ENCODE peak calls at places on chromosomes 4 and X, in six cellular contexts. D is A549, M is gastrocnemius medialis, K is endothelial cell of umbilical vein, Q is spleen, C is ovary. L is an unnamed sample.

GRCh38 chr4:139184129-139184528 is 7.1 kb upstream of the ELF2 start:
- DNase-seq in C (no peak), Q (no peak), K (peak), M (no peak), D (no peak), L (no peak)

GRCh38 chr4:27910227-27910626 is 1049.6 kb downstream of the STIM2 start:
- DNase-seq in D (no peak), M (no peak), Q (no peak), K (no peak), C (no peak), L (no peak)

GRCh38 chr4:86950835-86951525 is 16.2 kb downstream of the AFF1 start:
- DNase-seq in K (no peak), D (no peak), M (no peak), Q (no peak), C (no peak), L (no peak)

GRCh38 chr4:53779025-53779424 is 187.7 kb upstream of the LNX1 start:
- DNase-seq in K (no peak), Q (no peak), D (no peak), M (no peak), C (no peak), L (no peak)

GRCh38 chr4:41776466-41776865 is 27.9 kb upstream of the PHOX2B start:
- DNase-seq in C (no peak), Q (no peak), K (no peak), D (no peak), M (no peak), L (no peak)

GRCh38 chr4:6840062-6840976 is 57.8 kb downstream of the KIAA0232 start:
- DNase-seq in C (no peak), D (no peak), M (peak), K (no peak), Q (no peak), L (no peak)

GRCh38 chr4:110165382-110166285 is 32.8 kb downstream of the ELOVL6 start:
- DNase-seq in D (no peak), K (peak), M (no peak), Q (no peak), C (no peak), L (no peak)

GRCh38 chr4:99679204-99679603 is 21.6 kb upstream of the C4orf54 start:
- DNase-seq in D (no peak), M (peak), Q (no peak), K (no peak), C (peak), L (no peak)

GRCh38 chr4:147049940-147050852 is 104.5 kb upstream of the TTC29 start:
- DNase-seq in K (no peak), Q (no peak), D (no peak), M (no peak), C (no peak), L (no peak)

GRCh38 chr4:173367946-173368345 is 2.8 kb upstream of the SAP30 start:
- DNase-seq in K (peak), D (no peak), M (no peak), C (no peak), Q (no peak), L (no peak)

GRCh38 chr4:105140684-105141490 is 5.8 kb upstream of the TET2 start:
- DNase-seq in Q (no peak), D (peak), M (no peak), C (no peak), K (peak), L (no peak)

GRCh38 chr4:99848576-99848975 is 31.9 kb downstream of the DAPP1 start:
- DNase-seq in C (no peak), Q (no peak), K (no peak), D (no peak), M (no peak), L (no peak)

GRCh38 chr4:784401-785331 is 41.3 kb downstream of the CPLX1 start:
- DNase-seq in D (no peak), Q (no peak), K (no peak), M (no peak), C (no peak), L (no peak)

GRCh38 chr4:781493-782216 is 44.3 kb downstream of the CPLX1 start:
- DNase-seq in Q (peak), C (peak), M (peak), K (peak), D (peak), L (peak)

GRCh38 chr4:780730-781492 is 45.0 kb downstream of the CPLX1 start:
- DNase-seq in K (peak), M (no peak), Q (no peak), D (no peak), C (no peak), L (no peak)

GRCh38 chr4:785332-786073 is 40.4 kb downstream of the CPLX1 start:
- DNase-seq in C (no peak), Q (peak), K (no peak), D (no peak), M (no peak), L (no peak)

GRCh38 chr4:783133-783541 is 42.8 kb downstream of the CPLX1 start:
- DNase-seq in D (no peak), K (no peak), C (no peak), Q (peak), M (no peak), L (no peak)
- H3K4me3 ChIP-seq in D (no peak), K (no peak), C (no peak), Q (no peak), M (no peak), L (no peak)

DNA sequence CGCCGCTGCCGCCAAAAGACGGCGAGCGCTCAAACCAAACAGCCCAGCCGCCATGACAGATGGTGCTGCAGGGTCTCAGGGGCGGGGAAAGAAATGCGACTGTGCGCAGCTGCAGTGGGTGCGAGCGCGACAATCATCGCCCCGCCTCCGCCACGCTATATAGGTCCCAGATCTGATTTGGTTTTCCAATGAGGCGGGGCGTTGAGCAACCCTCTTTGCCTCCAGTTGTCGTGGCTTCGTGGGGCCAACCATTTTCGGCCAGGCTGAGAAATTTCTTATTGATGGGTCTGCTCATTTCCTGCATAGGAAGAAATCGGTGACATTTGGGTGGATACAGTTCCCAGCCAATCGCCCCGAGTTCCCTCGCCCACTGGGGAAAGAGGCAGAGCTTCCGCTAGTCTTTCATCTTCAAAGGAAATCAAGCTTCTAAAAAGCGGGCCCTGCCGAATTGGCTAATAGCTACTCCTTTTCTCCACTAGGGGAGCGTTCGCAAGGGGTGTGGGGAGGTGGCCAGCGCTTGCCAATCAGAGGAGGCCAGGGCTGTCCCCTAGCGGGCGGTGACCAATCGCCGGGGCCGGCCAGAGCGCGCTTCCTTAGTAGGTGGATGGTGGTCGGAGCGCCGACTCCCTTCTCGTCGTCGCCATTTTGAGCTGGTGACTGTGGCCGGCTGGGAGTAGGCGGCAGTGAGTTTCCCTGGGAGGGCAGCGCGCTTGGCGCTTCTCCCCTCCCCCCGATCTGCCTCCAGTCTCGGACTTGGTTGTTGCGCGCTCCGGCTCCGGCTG is at the start of the genes NDUFB11 and RBM10:
- DNase-seq in D (peak), K (peak), C (peak), Q (peak), M (peak), L (peak)
- TF ChIP-seq POLR2A in D (peak), K (peak), C (peak), Q (peak), M (peak), L (peak)

GRCh38 chr4:3438847-3439180 is 3.0 kb upstream of the HGFAC start:
- DNase-seq in C (no peak), K (no peak), M (no peak), D (no peak), Q (no peak), L (no peak)
- H3K4me3 ChIP-seq in C (no peak), K (no peak), M (no peak), D (no peak), Q (no peak), L (no peak)

DNA sequence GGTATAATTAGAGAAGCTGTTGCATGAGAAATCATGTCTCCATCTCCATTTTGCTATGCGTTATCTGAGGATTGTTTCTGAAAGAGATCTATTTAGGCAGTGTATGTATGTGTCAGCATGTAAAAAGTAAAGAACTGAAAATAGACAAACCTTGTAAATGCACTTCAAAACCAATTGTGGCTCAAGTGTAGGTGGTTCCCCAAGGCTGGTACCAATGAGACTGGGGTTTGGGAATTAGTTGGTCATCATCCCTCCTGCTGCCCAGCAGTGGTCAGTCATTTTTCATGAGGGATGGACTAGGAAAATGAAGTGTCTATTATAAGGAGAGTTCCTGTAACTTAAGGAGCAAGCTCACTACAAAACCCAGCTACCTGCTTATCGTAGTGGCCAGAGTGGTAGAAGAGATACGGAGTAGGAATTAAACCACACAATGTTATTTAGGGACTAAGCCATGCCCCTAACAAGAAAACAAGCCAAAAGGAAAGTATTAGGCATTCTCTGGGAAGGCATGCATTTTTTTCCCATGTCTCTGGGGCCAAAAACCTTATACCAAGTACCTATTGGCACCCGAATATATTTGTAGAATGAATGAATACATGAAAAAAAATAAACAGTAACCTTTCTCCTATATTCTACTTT is 259.0 kb downstream of the CHIC1 start:
- DNase-seq in D (no peak), C (no peak), M (no peak), Q (no peak), K (no peak), L (no peak)
- TF ChIP-seq POLR2A in D (no peak), C (no peak), M (no peak), Q (no peak), K (no peak), L (no peak)

GRCh38 chr4:122383341-122383740 is 4.5 kb downstream of the ADAD1 start:
- DNase-seq in D (no peak), Q (no peak), K (no peak), M (no peak), C (no peak), L (no peak)
- H3K4me3 ChIP-seq in D (no peak), Q (no peak), K (no peak), M (no peak), C (no peak), L (no peak)

GRCh38 chrX:155334486-155335316 is at the start of gene CLIC2:
- DNase-seq in C (no peak), Q (no peak), D (no peak), K (peak), M (no peak), L (no peak)
- TF ChIP-seq POLR2A in C (no peak), Q (no peak), D (no peak), K (no peak), M (peak), L (no peak)

GRCh38 chrX:47936224-47936939 is 67.4 kb downstream of the ZNF182 start:
- DNase-seq in K (no peak), M (no peak), D (no peak), C (no peak), Q (no peak), L (no peak)
- H3K4me3 ChIP-seq in K (no peak), M (no peak), D (no peak), C (no peak), Q (no peak), L (no peak)

L was measured in prostate gland.